ENCODE peak calls at places on chromosomes 1 and 21, in four cellular contexts. One of them, this sample, is unnamed.

GRCh38 chr1:99438656-99439055 is 174.4 kb downstream of the PLPPR4 start:
- DNase-seq in fibroblast of mammary gland: no peak
- DNase-seq in right atrium auricular region: no peak
- DNase-seq in A549: peak
- DNase-seq in this sample: no peak

GRCh38 chr21:23968722-23969647 is 1638.3 kb downstream of the MRPL39 start:
- DNase-seq in A549: peak
- DNase-seq in right atrium auricular region: no peak
- DNase-seq in fibroblast of mammary gland: peak
- DNase-seq in this sample: peak

GRCh38 chr1:186977266-186977957 is 148.7 kb downstream of the PLA2G4A start:
- DNase-seq in fibroblast of mammary gland: peak
- DNase-seq in A549: no peak
- DNase-seq in right atrium auricular region: no peak
- DNase-seq in this sample: no peak

GRCh38 chr1:180155202-180155682 is 573 bp downstream of the QSOX1 start:
- DNase-seq in A549: no peak
- DNase-seq in right atrium auricular region: peak
- DNase-seq in fibroblast of mammary gland: no peak
- DNase-seq in this sample: peak

GRCh38 chr1:218383051-218383450 is 37.9 kb downstream of the TGFB2 start:
- DNase-seq in A549: no peak
- DNase-seq in fibroblast of mammary gland: no peak
- DNase-seq in right atrium auricular region: no peak
- DNase-seq in this sample: no peak

GRCh38 chr1:201334325-201335173 is 42.9 kb downstream of the TNNT2 start:
- DNase-seq in right atrium auricular region: no peak
- DNase-seq in A549: no peak
- DNase-seq in fibroblast of mammary gland: no peak
- DNase-seq in this sample: no peak

GRCh38 chr1:22500476-22500875 is 48.8 kb downstream of the ZBTB40 start:
- DNase-seq in fibroblast of mammary gland: peak
- DNase-seq in right atrium auricular region: no peak
- DNase-seq in A549: no peak
- DNase-seq in this sample: peak

GRCh38 chr1:89149229-89149628 is 23.3 kb upstream of the GBP2 start:
- DNase-seq in fibroblast of mammary gland: peak
- DNase-seq in A549: peak
- DNase-seq in right atrium auricular region: no peak
- DNase-seq in this sample: peak

GRCh38 chr1:1299686-1300351 is 7.9 kb downstream of the ACAP3 start:
- DNase-seq in right atrium auricular region: no peak
- DNase-seq in A549: no peak
- DNase-seq in fibroblast of mammary gland: no peak
- DNase-seq in this sample: peak

GRCh38 chr1:207152792-207153434 is 48.9 kb downstream of the C4BPA start:
- DNase-seq in A549: peak
- DNase-seq in right atrium auricular region: no peak
- DNase-seq in fibroblast of mammary gland: no peak
- DNase-seq in this sample: no peak

GRCh38 chr1:24362982-24363614 is 43.9 kb downstream of the GRHL3 start:
- DNase-seq in fibroblast of mammary gland: peak
- DNase-seq in right atrium auricular region: peak
- DNase-seq in A549: peak
- DNase-seq in this sample: no peak

GRCh38 chr1:113684153-113684541 is 75.1 kb downstream of the PHTF1 start:
- DNase-seq in right atrium auricular region: peak
- DNase-seq in fibroblast of mammary gland: peak
- DNase-seq in A549: no peak
- DNase-seq in this sample: no peak

GRCh38 chr1:16398371-16398953 is 31.4 kb downstream of the SZRD1 start:
- DNase-seq in fibroblast of mammary gland: no peak
- DNase-seq in right atrium auricular region: no peak
- DNase-seq in A549: no peak
- DNase-seq in this sample: no peak

GRCh38 chr21:42547906-42548365 is 34.3 kb downstream of the SLC37A1 start:
- DNase-seq in right atrium auricular region: no peak
- DNase-seq in fibroblast of mammary gland: no peak
- DNase-seq in A549: no peak
- DNase-seq in this sample: no peak

GRCh38 chr21:43758132-43758619 is 17.9 kb downstream of the CSTB start:
- DNase-seq in A549: no peak
- DNase-seq in right atrium auricular region: peak
- DNase-seq in fibroblast of mammary gland: peak
- DNase-seq in this sample: no peak

GRCh38 chr21:39502631-39503030 is 50.9 kb downstream of the SH3BGR start:
- DNase-seq in A549: no peak
- DNase-seq in fibroblast of mammary gland: no peak
- DNase-seq in right atrium auricular region: no peak
- DNase-seq in this sample: no peak

GRCh38 chr1:24517898-24518297 is 15.3 kb downstream of the RCAN3 start:
- DNase-seq in fibroblast of mammary gland: no peak
- DNase-seq in right atrium auricular region: no peak
- DNase-seq in A549: no peak
- DNase-seq in this sample: no peak

GRCh38 chr1:169784102-169784501 is 10.6 kb downstream of the METTL18 start:
- DNase-seq in fibroblast of mammary gland: no peak
- DNase-seq in right atrium auricular region: no peak
- DNase-seq in A549: no peak
- DNase-seq in this sample: no peak

GRCh38 chr1:86104606-86105532 is 51.7 kb downstream of the COL24A1 start:
- DNase-seq in fibroblast of mammary gland: no peak
- DNase-seq in A549: no peak
- DNase-seq in right atrium auricular region: no peak
- DNase-seq in this sample: peak

GRCh38 chr1:153962088-153963029 is 978 bp downstream of the SLC39A1 start:
- DNase-seq in A549: peak
- DNase-seq in right atrium auricular region: peak
- DNase-seq in fibroblast of mammary gland: peak
- DNase-seq in this sample: peak

GRCh38 chr1:60809204-60809985 is 273.0 kb upstream of the NFIA start:
- DNase-seq in fibroblast of mammary gland: no peak
- DNase-seq in A549: no peak
- DNase-seq in right atrium auricular region: no peak
- DNase-seq in this sample: no peak

GRCh38 chr1:63971557-63971956 is 197.7 kb downstream of the ROR1 start:
- DNase-seq in right atrium auricular region: no peak
- DNase-seq in A549: no peak
- DNase-seq in fibroblast of mammary gland: no peak
- DNase-seq in this sample: no peak

GRCh38 chr1:238777551-238777950 is 608.8 kb upstream of the CHRM3 start:
- DNase-seq in right atrium auricular region: no peak
- DNase-seq in A549: no peak
- DNase-seq in fibroblast of mammary gland: no peak
- DNase-seq in this sample: no peak

GRCh38 chr1:206081811-206082210 is 28.8 kb downstream of the RHEX start:
- DNase-seq in A549: no peak
- DNase-seq in fibroblast of mammary gland: no peak
- DNase-seq in right atrium auricular region: no peak
- DNase-seq in this sample: no peak

GRCh38 chr1:41868241-41868953 is 50.3 kb downstream of the HIVEP3 start:
- DNase-seq in fibroblast of mammary gland: peak
- DNase-seq in A549: no peak
- DNase-seq in right atrium auricular region: no peak
- DNase-seq in this sample: no peak

GRCh38 chr1:218686258-218686657 is 341.1 kb downstream of the TGFB2 start:
- DNase-seq in fibroblast of mammary gland: peak
- DNase-seq in A549: no peak
- DNase-seq in right atrium auricular region: no peak
- DNase-seq in this sample: no peak

GRCh38 chr21:42534361-42534900 is 20.8 kb downstream of the SLC37A1 start:
- DNase-seq in fibroblast of mammary gland: no peak
- DNase-seq in A549: no peak
- DNase-seq in right atrium auricular region: no peak
- DNase-seq in this sample: no peak

GRCh38 chr1:182264187-182264586 is 127.4 kb downstream of the GLUL start:
- DNase-seq in right atrium auricular region: no peak
- DNase-seq in A549: no peak
- DNase-seq in fibroblast of mammary gland: no peak
- DNase-seq in this sample: no peak

GRCh38 chr1:182263706-182264105 is 127.9 kb downstream of the GLUL start:
- DNase-seq in A549: no peak
- DNase-seq in fibroblast of mammary gland: peak
- DNase-seq in right atrium auricular region: no peak
- DNase-seq in this sample: no peak

GRCh38 chr1:182268659-182269058 is 122.9 kb downstream of the GLUL start:
- DNase-seq in right atrium auricular region: no peak
- DNase-seq in A549: no peak
- DNase-seq in fibroblast of mammary gland: no peak
- DNase-seq in this sample: no peak

GRCh38 chr1:182270731-182271130 is 120.9 kb downstream of the GLUL start:
- DNase-seq in right atrium auricular region: no peak
- DNase-seq in A549: no peak
- DNase-seq in fibroblast of mammary gland: no peak
- DNase-seq in this sample: no peak

DNA sequence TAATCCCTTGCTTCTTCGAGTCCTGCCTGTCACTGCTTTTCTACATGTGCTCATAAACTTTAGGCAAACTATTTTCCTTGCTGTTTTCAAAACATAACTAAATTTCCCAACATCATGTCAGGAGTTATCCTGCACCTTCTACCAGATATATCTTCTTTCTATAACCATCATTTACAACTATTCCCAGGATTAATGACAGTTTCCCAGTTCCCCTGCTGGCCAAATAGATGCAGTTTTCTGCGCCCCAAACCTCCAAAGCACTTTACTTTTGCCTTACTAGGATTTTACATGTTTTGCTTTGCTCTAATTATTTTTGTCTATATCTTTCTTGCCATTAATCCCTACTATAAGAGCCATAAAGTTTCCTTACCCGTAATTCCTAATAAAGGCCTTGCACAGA is 122.5 kb downstream of the GLUL start:
- DNase-seq in right atrium auricular region: no peak
- DNase-seq in fibroblast of mammary gland: no peak
- DNase-seq in A549: no peak
- DNase-seq in this sample: no peak
- TF ChIP-seq CTCF in right atrium auricular region: no peak
- TF ChIP-seq CTCF in fibroblast of mammary gland: no peak
- TF ChIP-seq CTCF in A549: no peak
- TF ChIP-seq CTCF in this sample: no peak

DNA sequence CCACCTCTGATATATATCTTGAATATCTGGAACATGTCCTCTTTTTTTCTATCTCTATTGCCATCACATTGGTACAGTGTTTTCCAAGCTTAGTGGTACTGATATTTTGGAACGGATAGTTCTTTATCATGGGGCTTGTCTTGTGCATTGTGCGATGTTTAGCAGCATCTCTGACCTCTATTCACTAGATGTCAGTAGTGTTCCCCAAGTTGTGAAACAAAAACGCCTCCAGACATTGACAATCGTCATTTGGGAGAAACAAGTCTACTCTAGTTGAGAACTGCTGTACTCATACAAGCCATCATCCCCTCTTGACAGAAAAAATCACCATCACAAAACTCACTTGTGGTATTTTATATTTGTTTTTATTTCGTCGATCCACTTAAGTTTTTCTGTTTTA is 79.7 kb upstream of the CHODL start:
- DNase-seq in right atrium auricular region: no peak
- DNase-seq in A549: no peak
- DNase-seq in fibroblast of mammary gland: no peak
- DNase-seq in this sample: no peak
- TF ChIP-seq CTCF in right atrium auricular region: no peak
- TF ChIP-seq CTCF in A549: no peak
- TF ChIP-seq CTCF in fibroblast of mammary gland: no peak
- TF ChIP-seq CTCF in this sample: no peak

GRCh38 chr1:162038624-162039023 is 15.0 kb upstream of the OLFML2B start:
- DNase-seq in A549: no peak
- DNase-seq in fibroblast of mammary gland: no peak
- DNase-seq in right atrium auricular region: no peak
- DNase-seq in this sample: no peak

GRCh38 chr1:162035241-162035640 is 11.6 kb upstream of the OLFML2B start:
- DNase-seq in fibroblast of mammary gland: no peak
- DNase-seq in A549: no peak
- DNase-seq in right atrium auricular region: no peak
- DNase-seq in this sample: peak

GRCh38 chr1:162042361-162042760 is 18.7 kb upstream of the OLFML2B start:
- DNase-seq in right atrium auricular region: no peak
- DNase-seq in fibroblast of mammary gland: no peak
- DNase-seq in A549: no peak
- DNase-seq in this sample: no peak

GRCh38 chr1:162036156-162036555 is 12.5 kb upstream of the OLFML2B start:
- DNase-seq in A549: no peak
- DNase-seq in fibroblast of mammary gland: peak
- DNase-seq in right atrium auricular region: no peak
- DNase-seq in this sample: no peak

DNA sequence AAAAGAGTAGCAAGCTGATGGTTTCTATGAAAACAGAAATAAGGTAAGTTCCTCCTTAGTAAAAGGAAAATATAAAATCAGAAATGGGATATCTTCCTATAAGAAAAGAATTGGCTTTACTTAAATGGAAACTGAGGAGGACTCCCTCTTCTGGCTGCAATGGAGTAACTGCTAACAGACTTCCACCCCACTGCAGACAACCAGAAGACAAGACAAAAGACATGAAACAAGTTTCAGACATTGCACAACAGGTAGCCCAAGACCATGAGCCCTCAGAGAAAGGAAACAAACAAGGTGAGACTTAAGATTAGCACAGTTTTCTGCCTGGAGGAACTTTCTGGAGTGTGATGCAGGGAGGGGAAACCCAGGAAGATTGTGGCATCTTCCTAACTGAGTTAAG is 17.0 kb upstream of the OLFML2B start:
- DNase-seq in fibroblast of mammary gland: peak
- DNase-seq in A549: peak
- DNase-seq in right atrium auricular region: no peak
- DNase-seq in this sample: no peak
- TF ChIP-seq CTCF in fibroblast of mammary gland: peak
- TF ChIP-seq CTCF in A549: peak
- TF ChIP-seq CTCF in right atrium auricular region: no peak
- TF ChIP-seq CTCF in this sample: peak

GRCh38 chr1:67437961-67438360 is 7.8 kb upstream of the SERBP1 start:
- DNase-seq in right atrium auricular region: no peak
- DNase-seq in A549: no peak
- DNase-seq in fibroblast of mammary gland: no peak
- DNase-seq in this sample: no peak

GRCh38 chr1:67436511-67437057 is 6.4 kb upstream of the SERBP1 start:
- DNase-seq in A549: no peak
- DNase-seq in fibroblast of mammary gland: no peak
- DNase-seq in right atrium auricular region: no peak
- DNase-seq in this sample: no peak

GRCh38 chr1:67441739-67442286 is 11.6 kb upstream of the SERBP1 start:
- DNase-seq in A549: no peak
- DNase-seq in right atrium auricular region: no peak
- DNase-seq in fibroblast of mammary gland: no peak
- DNase-seq in this sample: no peak

GRCh38 chr1:67439277-67440029 is 9.3 kb upstream of the SERBP1 start:
- DNase-seq in A549: no peak
- DNase-seq in right atrium auricular region: no peak
- DNase-seq in fibroblast of mammary gland: no peak
- DNase-seq in this sample: no peak

DNA sequence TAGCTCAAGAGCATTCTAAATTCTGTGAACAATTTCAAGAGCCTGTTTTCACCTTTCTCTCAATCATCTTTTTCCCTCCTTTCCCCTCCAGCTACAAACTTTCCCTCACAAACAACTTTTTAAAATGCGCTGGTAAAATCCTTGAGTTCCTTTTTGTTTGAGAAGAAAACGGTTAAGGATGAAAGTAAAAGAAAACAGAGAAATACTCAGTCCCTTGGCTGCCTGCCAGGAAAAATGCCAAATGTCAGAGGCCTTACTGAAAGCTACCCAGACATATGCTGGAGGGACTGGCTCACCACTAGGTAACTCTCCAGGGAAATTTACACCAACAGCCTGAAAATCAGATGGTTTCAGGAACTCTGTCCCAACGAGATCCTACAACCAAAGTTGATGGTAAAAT is 11.0 kb upstream of the SERBP1 start:
- DNase-seq in right atrium auricular region: no peak
- DNase-seq in A549: no peak
- DNase-seq in fibroblast of mammary gland: peak
- DNase-seq in this sample: peak
- TF ChIP-seq CTCF in right atrium auricular region: no peak
- TF ChIP-seq CTCF in A549: no peak
- TF ChIP-seq CTCF in fibroblast of mammary gland: no peak
- TF ChIP-seq CTCF in this sample: no peak

This sample was measured in Calu3.